ENCODE peak calls at places on chromosomes 4 and X, in seven cellular contexts. L is K562, T is lower leg skin, Q is GM12878, H is stomach, F is A549, X is sigmoid colon. J is an unnamed sample.

GRCh38 chrX:53227224-53227765 is 2.3 kb upstream of the KDM5C start:
- DNase-seq in L (no peak), Q (no peak), X (no peak), F (no peak), H (no peak), T (no peak), J (peak; percentile 56)

GRCh38 chrX:119479845-119480244 is 11.6 kb downstream of the SLC25A5 start:
- DNase-seq in F (no peak), L (no peak), H (no peak), T (peak; percentile 37), X (peak; percentile 20), Q (no peak), J (no peak)

GRCh38 chrX:49761481-49761880 is 65.7 kb upstream of the PAGE1 start:
- DNase-seq in T (no peak), F (peak; percentile 11), X (no peak), H (no peak), Q (no peak), L (peak; percentile 27), J (peak; percentile 23)

GRCh38 chr4:140653718-140654515 is 85.2 kb upstream of the UCP1 start:
- DNase-seq in Q (no peak), H (no peak), X (no peak), F (no peak), T (no peak), L (no peak), J (no peak)

GRCh38 chrX:30283456-30284200 is 25.6 kb downstream of the NR0B1 start:
- DNase-seq in T (no peak), L (peak; percentile 64), X (no peak), Q (no peak), F (peak; percentile 93), H (no peak), J (peak; percentile 69)

GRCh38 chrX:153405426-153405825 is 4.3 kb upstream of the PNMA6E start:
- DNase-seq in H (no peak), X (no peak), F (no peak), Q (no peak), L (no peak), T (no peak), J (no peak)

GRCh38 chr4:15396157-15396800 is 31.6 kb upstream of the C1QTNF7 start:
- DNase-seq in Q (no peak), X (no peak), L (peak; percentile 65), T (no peak), F (peak; percentile 41), H (peak; percentile 32), J (peak; percentile 64)

GRCh38 chrX:68550193-68550592 is 51.3 kb downstream of the YIPF6 start:
- DNase-seq in L (no peak), H (no peak), F (no peak), T (no peak), Q (no peak), X (no peak), J (no peak)

GRCh38 chr4:185542626-185543336 is 7.5 kb upstream of the PDLIM3 start:
- DNase-seq in X (peak; percentile 88), T (no peak), Q (no peak), F (no peak), L (no peak), H (peak; percentile 34), J (no peak)

GRCh38 chrX:15298780-15299179 is 16.7 kb downstream of the ASB11 start:
- DNase-seq in H (no peak), Q (no peak), T (no peak), L (no peak), X (no peak), F (no peak), J (no peak)

GRCh38 chrX:15301924-15302323 is 13.5 kb downstream of the ASB11 start:
- DNase-seq in L (no peak), H (no peak), F (no peak), X (peak; percentile 81), T (peak; percentile 61), Q (no peak), J (peak; percentile 54)

GRCh38 chrX:15298201-15298600 is 17.2 kb downstream of the ASB11 start:
- DNase-seq in X (no peak), H (no peak), L (no peak), F (no peak), Q (no peak), T (no peak), J (no peak)

DNA sequence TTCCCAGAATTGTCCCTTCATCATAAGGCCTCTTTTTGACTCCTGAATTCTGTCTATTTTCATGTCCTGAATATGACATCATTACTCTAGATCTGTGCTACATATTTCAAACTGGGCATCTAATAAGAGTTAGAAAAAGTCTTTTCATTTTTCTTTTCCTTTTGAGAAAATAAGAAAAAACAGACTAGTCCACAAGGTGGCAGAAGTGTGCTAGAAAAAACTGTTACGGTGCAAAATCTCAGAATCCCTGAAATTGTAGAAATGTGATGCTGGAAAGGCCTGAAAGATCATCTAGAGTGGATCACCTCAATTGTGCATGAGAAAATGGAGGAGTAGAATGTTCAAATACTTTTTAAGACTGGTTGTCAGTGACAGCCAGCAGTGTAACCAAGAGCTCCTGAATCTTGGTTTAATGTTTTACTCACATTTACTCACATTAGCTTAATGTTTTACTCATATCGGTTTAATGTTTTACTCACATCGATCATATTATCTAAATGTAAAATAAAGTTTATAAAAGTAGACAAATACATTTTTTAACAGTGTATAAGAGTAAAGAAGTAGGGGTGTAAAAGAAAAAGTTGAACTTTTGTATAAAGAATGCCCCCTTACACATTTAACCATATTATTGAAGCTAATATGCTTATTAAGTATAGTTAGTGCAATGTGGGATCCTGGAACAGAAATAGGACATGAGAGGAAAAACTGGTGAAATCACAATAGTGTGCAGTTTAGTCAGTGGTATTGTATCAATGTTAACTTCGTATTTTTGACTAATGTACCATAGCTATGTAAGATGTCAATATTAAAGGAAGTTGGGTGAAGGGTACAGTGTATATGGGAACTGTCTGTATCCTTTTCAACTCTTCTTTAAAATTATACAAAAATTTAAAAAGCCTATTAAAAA is 15.2 kb downstream of the ASB11 start:
- DNase-seq in F (peak; percentile 33), Q (no peak), H (no peak), X (no peak), T (no peak), L (peak; percentile 14), J (peak; percentile 27)
- TF ChIP-seq POLR2A in F (no peak), Q (no peak), H (no peak), X (no peak), T (no peak), L (no peak), J (no peak)

DNA sequence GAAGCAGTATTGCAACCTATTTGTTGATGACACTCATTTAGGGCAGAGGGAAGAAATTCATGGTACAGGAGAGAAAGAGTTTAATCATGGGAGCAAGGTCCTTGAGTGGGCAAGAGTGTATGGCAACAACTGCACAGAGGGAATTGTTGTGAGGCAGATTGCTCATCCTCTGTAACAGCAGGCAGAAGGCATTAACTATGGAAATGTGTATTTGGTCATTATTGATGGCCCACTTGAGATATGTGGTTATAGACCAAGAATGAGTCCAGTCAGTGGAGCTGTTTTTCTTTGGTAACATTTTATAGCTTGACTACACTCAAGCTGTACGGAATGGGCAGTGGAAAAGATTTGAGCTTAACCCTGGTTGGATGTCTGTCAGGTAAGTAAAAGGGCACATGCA is 15.9 kb downstream of the PLRG1 start:
- DNase-seq in F (no peak), L (no peak), X (no peak), T (no peak), Q (no peak), H (no peak), J (no peak)
- TF ChIP-seq POLR2A in F (no peak), L (no peak), X (no peak), T (no peak), Q (no peak), H (no peak), J (no peak)

DNA sequence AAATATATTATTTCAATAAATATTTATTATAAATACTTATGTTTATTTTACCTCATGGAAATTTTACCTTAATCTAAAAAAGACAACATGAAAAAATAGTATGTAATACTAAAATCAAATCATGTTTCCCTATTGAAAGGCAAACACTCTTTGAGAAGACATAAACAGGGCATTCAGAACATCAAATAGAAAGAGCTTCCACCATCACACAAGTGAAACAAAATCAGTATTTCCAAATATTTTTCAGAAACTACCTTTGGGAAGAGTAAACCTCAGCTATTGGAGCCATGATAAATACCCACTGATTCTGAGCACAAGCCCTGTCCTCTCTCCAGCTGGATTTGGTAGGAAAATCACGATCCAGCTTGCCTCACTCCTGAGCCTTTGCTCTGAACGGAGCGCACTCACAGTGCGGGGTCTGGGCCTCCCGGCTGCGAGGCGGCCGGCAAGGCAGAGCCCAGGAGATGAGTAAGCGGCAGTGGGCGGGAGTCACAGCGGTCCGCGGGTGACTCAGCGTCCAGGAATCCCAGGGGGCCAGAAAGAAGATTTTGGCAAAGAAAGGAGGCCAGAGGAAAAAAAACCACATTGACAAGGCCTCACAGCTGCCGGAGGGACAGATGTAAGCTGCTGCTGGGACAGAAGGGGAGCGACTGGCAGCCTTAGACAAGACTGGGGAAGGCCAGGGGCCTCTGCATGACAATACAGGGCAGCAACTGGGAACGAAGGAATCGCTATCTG is 14.7 kb upstream of the ANXA5 start:
- DNase-seq in Q (no peak), H (peak; percentile 57), T (peak; percentile 69), F (peak; percentile 74), X (peak; percentile 96), L (peak; percentile 64), J (peak; percentile 93)
- TF ChIP-seq POLR2A in Q (no peak), H (no peak), T (no peak), F (peak; percentile 42), X (no peak), L (no peak), J (no peak)

GRCh38 chr4:81421346-81422218 is 50.1 kb downstream of the RASGEF1B start:
- DNase-seq in X (no peak), H (peak; percentile 48), F (no peak), Q (peak; percentile 26), T (peak; percentile 78), L (peak; percentile 79), J (peak; percentile 89)
- TF ChIP-seq POLR2A in X (no peak), H (no peak), F (no peak), Q (no peak), T (no peak), L (peak; percentile 76), J (no peak)